ENCODE peak calls at places on chromosomes 6 and 20, in eight cellular contexts. One of them, this sample, is unnamed.

GRCh38 chr6:147642458-147642857 is 134.0 kb downstream of the SAMD5 start:
- DNase-seq in fibroblast of the aortic adventitia: no peak
- DNase-seq in cardiac fibroblast: peak; percentile 27
- DNase-seq in tibial artery: no peak
- DNase-seq in left lung: no peak
- DNase-seq in AG04449: no peak
- DNase-seq in Peyer's patch: no peak
- DNase-seq in breast epithelium: no peak
- DNase-seq in this sample: no peak

GRCh38 chr20:2296545-2297351 is 947 bp downstream of the TGM3 start:
- DNase-seq in fibroblast of the aortic adventitia: no peak
- DNase-seq in cardiac fibroblast: no peak
- DNase-seq in breast epithelium: no peak
- DNase-seq in Peyer's patch: no peak
- DNase-seq in tibial artery: no peak
- DNase-seq in AG04449: no peak
- DNase-seq in left lung: no peak
- DNase-seq in this sample: no peak

GRCh38 chr6:4853782-4854511 is 77.7 kb downstream of the CDYL start:
- DNase-seq in left lung: no peak
- DNase-seq in breast epithelium: no peak
- DNase-seq in AG04449: no peak
- DNase-seq in cardiac fibroblast: peak; percentile 37
- DNase-seq in Peyer's patch: no peak
- DNase-seq in tibial artery: no peak
- DNase-seq in fibroblast of the aortic adventitia: no peak
- DNase-seq in this sample: no peak

GRCh38 chr6:109059591-109060021 is 35.0 kb downstream of the SESN1 start:
- DNase-seq in AG04449: no peak
- DNase-seq in fibroblast of the aortic adventitia: peak; percentile 72
- DNase-seq in Peyer's patch: no peak
- DNase-seq in breast epithelium: no peak
- DNase-seq in tibial artery: no peak
- DNase-seq in left lung: no peak
- DNase-seq in cardiac fibroblast: peak; percentile 89
- DNase-seq in this sample: no peak

GRCh38 chr6:33277663-33278391 is 904 bp downstream of the B3GALT4 start:
- DNase-seq in Peyer's patch: peak; percentile 79
- DNase-seq in breast epithelium: no peak
- DNase-seq in left lung: no peak
- DNase-seq in tibial artery: no peak
- DNase-seq in AG04449: no peak
- DNase-seq in cardiac fibroblast: no peak
- DNase-seq in fibroblast of the aortic adventitia: no peak
- DNase-seq in this sample: no peak

GRCh38 chr6:142213402-142213801 is 66.3 kb downstream of the VTA1 start:
- DNase-seq in AG04449: no peak
- DNase-seq in breast epithelium: no peak
- DNase-seq in left lung: no peak
- DNase-seq in tibial artery: no peak
- DNase-seq in fibroblast of the aortic adventitia: no peak
- DNase-seq in Peyer's patch: no peak
- DNase-seq in cardiac fibroblast: no peak
- DNase-seq in this sample: no peak

GRCh38 chr20:21509597-21510331 is 4.1 kb downstream of the NKX2-2 start:
- DNase-seq in fibroblast of the aortic adventitia: peak; percentile 34
- DNase-seq in tibial artery: no peak
- DNase-seq in AG04449: no peak
- DNase-seq in Peyer's patch: no peak
- DNase-seq in left lung: no peak
- DNase-seq in cardiac fibroblast: peak; percentile 40
- DNase-seq in breast epithelium: no peak
- DNase-seq in this sample: no peak

GRCh38 chr6:128311944-128312570 is 208.3 kb downstream of the PTPRK start:
- DNase-seq in tibial artery: no peak
- DNase-seq in Peyer's patch: no peak
- DNase-seq in AG04449: no peak
- DNase-seq in cardiac fibroblast: no peak
- DNase-seq in breast epithelium: no peak
- DNase-seq in fibroblast of the aortic adventitia: no peak
- DNase-seq in left lung: no peak
- DNase-seq in this sample: no peak

GRCh38 chr6:29602564-29603361 is 17.8 kb downstream of the OR2H2 start:
- DNase-seq in fibroblast of the aortic adventitia: no peak
- DNase-seq in tibial artery: no peak
- DNase-seq in AG04449: no peak
- DNase-seq in cardiac fibroblast: peak; percentile 29
- DNase-seq in breast epithelium: no peak
- DNase-seq in Peyer's patch: no peak
- DNase-seq in left lung: no peak
- DNase-seq in this sample: no peak

GRCh38 chr20:8018928-8019177 is 708 bp downstream of the TMX4 start:
- DNase-seq in cardiac fibroblast: peak; percentile 57
- DNase-seq in left lung: no peak
- DNase-seq in breast epithelium: no peak
- DNase-seq in tibial artery: no peak
- DNase-seq in fibroblast of the aortic adventitia: no peak
- DNase-seq in AG04449: no peak
- DNase-seq in Peyer's patch: no peak
- DNase-seq in this sample: no peak

GRCh38 chr6:157861814-157862213 is 38.8 kb downstream of the SNX9 start:
- DNase-seq in cardiac fibroblast: peak; percentile 72
- DNase-seq in tibial artery: no peak
- DNase-seq in breast epithelium: no peak
- DNase-seq in Peyer's patch: no peak
- DNase-seq in fibroblast of the aortic adventitia: peak; percentile 74
- DNase-seq in left lung: no peak
- DNase-seq in AG04449: no peak
- DNase-seq in this sample: no peak

GRCh38 chr6:46023216-46023915 is 7.7 kb upstream of the CLIC5 start:
- DNase-seq in left lung: no peak
- DNase-seq in tibial artery: peak; percentile 55
- DNase-seq in fibroblast of the aortic adventitia: peak; percentile 75
- DNase-seq in breast epithelium: no peak
- DNase-seq in AG04449: no peak
- DNase-seq in cardiac fibroblast: peak; percentile 70
- DNase-seq in Peyer's patch: no peak
- DNase-seq in this sample: no peak

GRCh38 chr20:41135187-41135887 is 2.0 kb upstream of the PLCG1 start:
- DNase-seq in Peyer's patch: peak; percentile 61
- DNase-seq in breast epithelium: no peak
- DNase-seq in tibial artery: no peak
- DNase-seq in fibroblast of the aortic adventitia: no peak
- DNase-seq in AG04449: no peak
- DNase-seq in cardiac fibroblast: peak; percentile 46
- DNase-seq in left lung: no peak
- DNase-seq in this sample: no peak

GRCh38 chr6:89993411-89993810 is 99.1 kb downstream of the GJA10 start:
- DNase-seq in breast epithelium: no peak
- DNase-seq in AG04449: no peak
- DNase-seq in fibroblast of the aortic adventitia: no peak
- DNase-seq in left lung: no peak
- DNase-seq in Peyer's patch: no peak
- DNase-seq in tibial artery: no peak
- DNase-seq in cardiac fibroblast: no peak
- DNase-seq in this sample: no peak

GRCh38 chr20:38268115-38268514 is 7.6 kb upstream of the KIAA1755 start:
- DNase-seq in breast epithelium: no peak
- DNase-seq in cardiac fibroblast: no peak
- DNase-seq in Peyer's patch: no peak
- DNase-seq in tibial artery: no peak
- DNase-seq in left lung: no peak
- DNase-seq in fibroblast of the aortic adventitia: no peak
- DNase-seq in AG04449: no peak
- DNase-seq in this sample: no peak

GRCh38 chr6:148526145-148526544 is 183.5 kb downstream of the SASH1 start:
- DNase-seq in fibroblast of the aortic adventitia: no peak
- DNase-seq in Peyer's patch: no peak
- DNase-seq in AG04449: no peak
- DNase-seq in tibial artery: no peak
- DNase-seq in breast epithelium: no peak
- DNase-seq in cardiac fibroblast: no peak
- DNase-seq in left lung: no peak
- DNase-seq in this sample: no peak

GRCh38 chr20:32336918-32337347 is 21.2 kb upstream of the ASXL1 start:
- DNase-seq in left lung: no peak
- DNase-seq in Peyer's patch: no peak
- DNase-seq in AG04449: no peak
- DNase-seq in breast epithelium: no peak
- DNase-seq in tibial artery: no peak
- DNase-seq in fibroblast of the aortic adventitia: peak; percentile 66
- DNase-seq in cardiac fibroblast: peak; percentile 67
- DNase-seq in this sample: no peak

GRCh38 chr6:7545509-7546369 is 4.3 kb downstream of the DSP start:
- DNase-seq in cardiac fibroblast: no peak
- DNase-seq in Peyer's patch: no peak
- DNase-seq in tibial artery: no peak
- DNase-seq in AG04449: no peak
- DNase-seq in left lung: no peak
- DNase-seq in breast epithelium: no peak
- DNase-seq in fibroblast of the aortic adventitia: no peak
- DNase-seq in this sample: no peak

GRCh38 chr6:132751306-132751705 is 6.4 kb downstream of the VNN2 start:
- DNase-seq in left lung: no peak
- DNase-seq in AG04449: no peak
- DNase-seq in breast epithelium: no peak
- DNase-seq in cardiac fibroblast: no peak
- DNase-seq in tibial artery: no peak
- DNase-seq in fibroblast of the aortic adventitia: no peak
- DNase-seq in Peyer's patch: no peak
- DNase-seq in this sample: no peak

GRCh38 chr6:37272834-37273566 is 15.1 kb upstream of the TMEM217 start:
- DNase-seq in AG04449: no peak
- DNase-seq in left lung: no peak
- DNase-seq in fibroblast of the aortic adventitia: no peak
- DNase-seq in cardiac fibroblast: no peak
- DNase-seq in breast epithelium: no peak
- DNase-seq in Peyer's patch: no peak
- DNase-seq in tibial artery: no peak
- DNase-seq in this sample: no peak
- H3K4me3 ChIP-seq in AG04449: no peak overlapping the region
- H3K4me3 ChIP-seq in left lung: no peak overlapping the region
- H3K4me3 ChIP-seq in fibroblast of the aortic adventitia: no peak overlapping the region
- H3K4me3 ChIP-seq in cardiac fibroblast: no peak overlapping the region
- H3K4me3 ChIP-seq in breast epithelium: no peak overlapping the region
- H3K4me3 ChIP-seq in Peyer's patch: no peak overlapping the region
- H3K4me3 ChIP-seq in tibial artery: no peak overlapping the region
- H3K4me3 ChIP-seq in this sample: no peak overlapping the region

GRCh38 chr20:44109951-44110361 is 77.0 kb downstream of the JPH2 start:
- DNase-seq in AG04449: no peak
- DNase-seq in tibial artery: no peak
- DNase-seq in cardiac fibroblast: no peak
- DNase-seq in Peyer's patch: no peak
- DNase-seq in fibroblast of the aortic adventitia: peak; percentile 79
- DNase-seq in left lung: no peak
- DNase-seq in breast epithelium: no peak
- DNase-seq in this sample: no peak
- TF ChIP-seq CTCF in AG04449: no peak
- TF ChIP-seq CTCF in tibial artery: peak; percentile 13
- TF ChIP-seq CTCF in cardiac fibroblast: peak; percentile 33
- TF ChIP-seq CTCF in Peyer's patch: no peak
- TF ChIP-seq CTCF in fibroblast of the aortic adventitia: peak; percentile 41
- TF ChIP-seq CTCF in left lung: no peak
- TF ChIP-seq CTCF in breast epithelium: peak; percentile 9
- TF ChIP-seq CTCF in this sample: no peak

GRCh38 chr6:166169549-166170421 is 2.1 kb upstream of the TBXT start:
- DNase-seq in tibial artery: no peak
- DNase-seq in AG04449: no peak
- DNase-seq in Peyer's patch: no peak
- DNase-seq in cardiac fibroblast: no peak
- DNase-seq in breast epithelium: no peak
- DNase-seq in left lung: no peak
- DNase-seq in fibroblast of the aortic adventitia: no peak
- DNase-seq in this sample: no peak

GRCh38 chr6:166168616-166169548 is 1.2 kb upstream of the TBXT start:
- DNase-seq in breast epithelium: no peak
- DNase-seq in left lung: no peak
- DNase-seq in tibial artery: no peak
- DNase-seq in Peyer's patch: no peak
- DNase-seq in cardiac fibroblast: peak; percentile 6
- DNase-seq in fibroblast of the aortic adventitia: no peak
- DNase-seq in AG04449: no peak
- DNase-seq in this sample: no peak

GRCh38 chr6:166167258-166167731 is 356 bp downstream of the TBXT start:
- DNase-seq in breast epithelium: no peak
- DNase-seq in left lung: no peak
- DNase-seq in Peyer's patch: no peak
- DNase-seq in cardiac fibroblast: no peak
- DNase-seq in tibial artery: no peak
- DNase-seq in fibroblast of the aortic adventitia: no peak
- DNase-seq in AG04449: no peak
- DNase-seq in this sample: no peak

GRCh38 chr6:166166314-166167257 is 1.1 kb downstream of the TBXT start:
- DNase-seq in Peyer's patch: no peak
- DNase-seq in fibroblast of the aortic adventitia: no peak
- DNase-seq in breast epithelium: no peak
- DNase-seq in tibial artery: no peak
- DNase-seq in AG04449: no peak
- DNase-seq in cardiac fibroblast: no peak
- DNase-seq in left lung: no peak
- DNase-seq in this sample: no peak

GRCh38 chr6:166167801-166168615 is at the start of gene TBXT:
- DNase-seq in AG04449: no peak
- DNase-seq in cardiac fibroblast: no peak
- DNase-seq in breast epithelium: no peak
- DNase-seq in tibial artery: no peak
- DNase-seq in left lung: no peak
- DNase-seq in fibroblast of the aortic adventitia: no peak
- DNase-seq in Peyer's patch: no peak
- DNase-seq in this sample: no peak
- H3K4me3 ChIP-seq in AG04449: no peak within 1 kb of the TSS
- H3K4me3 ChIP-seq in cardiac fibroblast: peak within 1 kb of the TSS; percentile 11
- H3K4me3 ChIP-seq in breast epithelium: peak within 1 kb of the TSS; percentile 33
- H3K4me3 ChIP-seq in tibial artery: no peak within 1 kb of the TSS
- H3K4me3 ChIP-seq in left lung: no peak within 1 kb of the TSS
- H3K4me3 ChIP-seq in fibroblast of the aortic adventitia: no peak within 1 kb of the TSS
- H3K4me3 ChIP-seq in Peyer's patch: no peak within 1 kb of the TSS
- H3K4me3 ChIP-seq in this sample: peak within 1 kb of the TSS; percentile 44

DNA sequence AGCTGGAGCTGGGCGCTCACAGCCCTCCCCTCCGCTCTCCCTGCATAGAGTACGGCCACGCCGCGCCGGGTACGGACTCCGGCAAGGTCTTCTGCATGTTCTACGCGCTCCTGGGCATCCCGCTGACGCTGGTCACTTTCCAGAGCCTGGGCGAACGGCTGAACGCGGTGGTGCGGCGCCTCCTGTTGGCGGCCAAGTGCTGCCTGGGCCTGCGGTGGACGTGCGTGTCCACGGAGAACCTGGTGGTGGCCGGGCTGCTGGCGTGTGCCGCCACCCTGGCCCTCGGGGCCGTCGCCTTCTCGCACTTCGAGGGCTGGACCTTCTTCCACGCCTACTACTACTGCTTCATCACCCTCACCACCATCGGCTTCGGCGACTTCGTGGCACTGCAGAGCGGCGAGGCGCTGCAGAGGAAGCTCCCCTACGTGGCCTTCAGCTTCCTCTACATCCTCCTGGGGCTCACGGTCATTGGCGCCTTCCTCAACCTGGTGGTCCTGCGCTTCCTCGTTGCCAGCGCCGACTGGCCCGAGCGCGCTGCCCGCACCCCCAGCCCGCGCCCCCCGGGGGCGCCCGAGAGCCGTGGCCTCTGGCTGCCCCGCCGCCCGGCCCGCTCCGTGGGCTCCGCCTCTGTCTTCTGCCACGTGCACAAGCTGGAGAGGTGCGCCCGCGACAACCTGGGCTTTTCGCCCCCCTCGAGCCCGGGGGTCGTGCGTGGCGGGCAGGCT is 4.6 kb downstream of the KCNK15 start:
- DNase-seq in breast epithelium: no peak
- DNase-seq in tibial artery: no peak
- DNase-seq in left lung: no peak
- DNase-seq in cardiac fibroblast: no peak
- DNase-seq in Peyer's patch: no peak
- DNase-seq in AG04449: no peak
- DNase-seq in fibroblast of the aortic adventitia: no peak
- DNase-seq in this sample: no peak
- TF ChIP-seq CTCF in breast epithelium: no peak
- TF ChIP-seq CTCF in tibial artery: peak; percentile 5
- TF ChIP-seq CTCF in left lung: peak; percentile 35
- TF ChIP-seq CTCF in cardiac fibroblast: peak; percentile 17
- TF ChIP-seq CTCF in Peyer's patch: peak; percentile 30
- TF ChIP-seq CTCF in AG04449: no peak
- TF ChIP-seq CTCF in fibroblast of the aortic adventitia: no peak
- TF ChIP-seq CTCF in this sample: no peak